ENCODE peak calls at places on chromosomes 16 and 17, in seven cellular contexts. L, M, S, R, W, Q and O are unnamed samples.

GRCh38 chr16:27364493-27365141 is 37.4 kb upstream of the IL21R start:
- DNase-seq in L (no peak), M (no peak), S (peak; percentile 67), R (no peak), W (no peak), Q (no peak), O (no peak)

GRCh38 chr16:48347980-48348379 is 37.2 kb downstream of the SIAH1 start:
- DNase-seq in L (no peak), M (no peak), S (no peak), R (no peak), W (no peak), Q (no peak), O (no peak)

GRCh38 chr16:35543486-35543885 is 2084.1 kb downstream of the TP53TG3F start:
- DNase-seq in L (no peak), M (no peak), S (no peak), R (no peak), W (no peak), Q (no peak), O (no peak)

GRCh38 chr17:69719474-69720048 is 305.1 kb downstream of the MAP2K6 start:
- DNase-seq in L (no peak), M (no peak), S (no peak), R (no peak), W (no peak), Q (no peak), O (no peak)

GRCh38 chr16:81796585-81797346 is 17.7 kb downstream of the PLCG2 start:
- DNase-seq in L (no peak), M (no peak), S (no peak), R (no peak), W (no peak), Q (no peak), O (no peak)

GRCh38 chr17:42980766-42981397 is 517 bp downstream of the RUNDC1 start:
- DNase-seq in L (peak; percentile 69), M (peak; percentile 24), S (peak; percentile 79), R (peak; percentile 24), W (peak; percentile 75), Q (peak; percentile 86), O (peak; percentile 39)

GRCh38 chr17:39563476-39563875 is 44.2 kb downstream of the NEUROD2 start:
- DNase-seq in L (no peak), M (no peak), S (no peak), R (peak; percentile 9), W (no peak), Q (no peak), O (no peak)

GRCh38 chr16:4624827-4625616 is 396 bp downstream of the MGRN1 start:
- DNase-seq in L (peak; percentile 80), M (peak; percentile 60), S (peak; percentile 89), R (peak; percentile 74), W (peak; percentile 85), Q (peak; percentile 54), O (peak; percentile 66)

GRCh38 chr17:50161023-50161910 is 4.5 kb upstream of the SGCA start:
- DNase-seq in L (peak; percentile 95), M (peak; percentile 92), S (peak; percentile 95), R (peak; percentile 87), W (peak; percentile 96), Q (peak; percentile 93), O (peak; percentile 88)

GRCh38 chr16:31177136-31177535 is 2.8 kb upstream of the FUS start:
- DNase-seq in L (no peak), M (no peak), S (peak; percentile 68), R (peak; percentile 82), W (no peak), Q (peak; percentile 58), O (no peak)

GRCh38 chr16:9898121-9898520 is 284.1 kb downstream of the GRIN2A start:
- DNase-seq in L (no peak), M (no peak), S (no peak), R (no peak), W (no peak), Q (no peak), O (no peak)

GRCh38 chr16:73171901-73172619 is 124.1 kb upstream of the ZFHX3 start:
- DNase-seq in L (no peak), M (no peak), S (no peak), R (no peak), W (no peak), Q (no peak), O (no peak)

GRCh38 chr17:35559495-35559894 is 1.1 kb downstream of the SLFN14 start:
- DNase-seq in L (no peak), M (no peak), S (no peak), R (no peak), W (no peak), Q (no peak), O (no peak)

GRCh38 chr17:78144736-78145641 is 1.2 kb upstream of the C17orf99 start:
- DNase-seq in L (peak; percentile 69), M (no peak), S (peak; percentile 94), R (no peak), W (peak; percentile 80), Q (no peak), O (peak; percentile 25)

GRCh38 chr16:12188674-12189249 is 212.2 kb downstream of the SNX29 start:
- DNase-seq in L (no peak), M (no peak), S (no peak), R (no peak), W (no peak), Q (no peak), O (peak; percentile 14)

GRCh38 chr17:15945493-15946209 is 721 bp downstream of the ADORA2B start:
- DNase-seq in L (no peak), M (no peak), S (peak; percentile 79), R (no peak), W (peak; percentile 71), Q (no peak), O (peak; percentile 37)

GRCh38 chr17:29215717-29216116 is 30.9 kb upstream of the CRYBA1 start:
- DNase-seq in L (no peak), M (no peak), S (no peak), R (peak; percentile 45), W (no peak), Q (no peak), O (peak; percentile 58)

GRCh38 chr17:38322156-38322779 is 21.5 kb downstream of the GPR179 start:
- DNase-seq in L (peak; percentile 78), M (peak; percentile 54), S (peak; percentile 84), R (peak; percentile 42), W (peak; percentile 76), Q (peak; percentile 76), O (peak; percentile 55)

GRCh38 chr17:64972611-64973010 is 53.3 kb upstream of the LRRC37A3 start:
- DNase-seq in L (no peak), M (no peak), S (no peak), R (no peak), W (no peak), Q (no peak), O (no peak)

GRCh38 chr17:43356999-43357398 is 41.8 kb upstream of the ARL4D start:
- DNase-seq in L (peak; percentile 72), M (no peak), S (no peak), R (peak; percentile 91), W (no peak), Q (no peak), O (peak; percentile 92)

GRCh38 chr16:31361201-31362110 is 6.5 kb downstream of the ITGAX start:
- DNase-seq in L (peak; percentile 37), M (no peak), S (no peak), R (no peak), W (no peak), Q (no peak), O (no peak)

GRCh38 chr17:78120971-78121800 is 7.4 kb downstream of the TMC6 start:
- DNase-seq in L (no peak), M (no peak), S (no peak), R (no peak), W (no peak), Q (peak; percentile 53), O (no peak)

GRCh38 chr17:77280304-77280910 is 139.6 kb downstream of the SEC14L1 start:
- DNase-seq in L (no peak), M (peak; percentile 20), S (peak; percentile 71), R (peak; percentile 55), W (no peak), Q (no peak), O (peak; percentile 89)

GRCh38 chr17:32323784-32324590 is 18.0 kb downstream of the C17orf75 start:
- DNase-seq in L (no peak), M (no peak), S (no peak), R (no peak), W (no peak), Q (no peak), O (peak; percentile 43)

GRCh38 chr17:78988152-78988551 is 8.4 kb upstream of the LGALS3BP start:
- DNase-seq in L (no peak), M (peak; percentile 4), S (no peak), R (no peak), W (no peak), Q (no peak), O (no peak)

GRCh38 chr17:61862105-61862574 is 1.2 kb downstream of the BRIP1 start:
- DNase-seq in L (no peak), M (no peak), S (no peak), R (peak; percentile 51), W (no peak), Q (peak; percentile 6), O (no peak)

GRCh38 chr16:83990492-83990891 is 22.4 kb downstream of the NECAB2 start:
- DNase-seq in L (no peak), M (no peak), S (no peak), R (no peak), W (no peak), Q (no peak), O (no peak)
- H3K4me3 ChIP-seq in L (no peak overlapping the region), M (no peak overlapping the region), S (no peak overlapping the region), R (no peak overlapping the region), W (no peak overlapping the region), Q (no peak overlapping the region), O (no peak overlapping the region)

GRCh38 chr17:75553553-75554110 is 28.1 kb downstream of the LLGL2 start:
- DNase-seq in L (no peak), M (no peak), S (no peak), R (no peak), W (no peak), Q (no peak), O (no peak)
- TF ChIP-seq CTCF in L (no peak), M (no peak), S (no peak), R (no peak), W (no peak), Q (no peak), O (no peak)

DNA sequence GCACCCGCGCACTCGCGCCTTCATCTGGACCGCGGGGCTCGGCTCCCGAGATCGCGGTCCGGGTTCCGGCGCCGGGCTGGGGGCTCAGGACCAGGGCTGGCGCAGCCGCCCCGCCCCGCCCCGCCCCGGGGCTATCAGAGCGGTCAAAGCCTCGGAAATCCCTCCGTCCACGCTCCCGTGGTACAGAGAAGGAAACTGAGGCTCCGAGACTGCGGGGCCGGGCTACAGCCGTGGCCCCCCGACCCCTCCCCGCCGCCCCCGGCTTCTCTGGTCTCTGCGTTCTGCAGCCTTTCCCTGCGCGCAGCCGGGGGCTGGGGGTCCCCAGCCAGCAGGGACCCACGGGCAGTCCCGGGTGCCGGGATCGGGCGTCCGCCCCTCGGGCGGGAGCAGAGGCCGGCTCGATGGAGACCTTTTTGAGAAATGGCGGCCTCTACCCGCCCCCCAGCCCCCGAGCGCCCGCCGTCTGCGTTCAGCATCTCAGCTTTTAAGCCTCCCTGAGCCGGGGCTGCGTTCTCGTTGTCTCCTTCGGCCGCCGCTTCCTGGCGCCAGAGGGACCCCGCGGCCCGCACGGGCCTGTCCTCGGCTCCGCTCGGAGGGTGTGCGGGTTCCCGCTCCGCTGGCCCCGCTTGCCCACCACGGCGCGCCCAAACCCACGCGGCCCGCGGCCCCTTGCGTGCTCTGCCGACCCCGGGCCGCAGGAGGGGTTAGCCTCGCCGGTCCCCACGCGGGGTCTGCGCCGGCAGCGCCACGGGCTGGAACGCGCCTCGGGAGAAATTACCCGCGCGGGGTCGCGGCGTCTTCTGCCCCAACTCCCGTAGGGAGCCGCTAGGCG is 1.5 kb upstream of the NPTX1 start:
- DNase-seq in L (peak; percentile 81), M (no peak), S (no peak), R (peak; percentile 36), W (peak; percentile 81), Q (no peak), O (peak; percentile 36)
- H3K4me3 ChIP-seq in L (peak overlapping the region; percentile 64), M (peak overlapping the region; percentile 60), S (peak overlapping the region; percentile 17), R (no peak overlapping the region), W (peak overlapping the region; percentile 61), Q (no peak overlapping the region), O (peak overlapping the region; percentile 41)

GRCh38 chr17:41806685-41807445 is 4.9 kb downstream of the P3H4 start:
- DNase-seq in L (no peak), M (no peak), S (no peak), R (no peak), W (no peak), Q (no peak), O (no peak)
- TF ChIP-seq CTCF in L (no peak), M (no peak), S (no peak), R (no peak), W (no peak), Q (no peak), O (no peak)